ENCODE peak calls at places on chromosomes 13 and 19, in four cellular contexts. U is right atrium auricular region, Q is lung, G is ascending aorta. W is an unnamed sample.

GRCh38 chr19:2194513-2195078 is 30.9 kb downstream of the DOT1L start:
- DNase-seq in U (no peak), Q (no peak), G (no peak), W (no peak)

GRCh38 chr19:38656171-38656981 is 8.9 kb downstream of the ACTN4 start:
- DNase-seq in U (no peak), Q (no peak), G (no peak), W (no peak)

GRCh38 chr13:27528908-27529307 is 78.5 kb upstream of the MTIF3 start:
- DNase-seq in U (no peak), Q (no peak), G (no peak), W (no peak)

GRCh38 chr13:77831870-77832269 is 86.8 kb downstream of the EDNRB start:
- DNase-seq in U (no peak), Q (no peak), G (no peak), W (no peak)

GRCh38 chr19:39557791-39558622 is 18.0 kb upstream of the EID2 start:
- DNase-seq in U (no peak), Q (no peak), G (no peak), W (no peak)

GRCh38 chr13:78160793-78161192 is 242.2 kb upstream of the EDNRB start:
- DNase-seq in U (no peak), Q (no peak), G (no peak), W (no peak)

GRCh38 chr13:104975272-104975671 is 1560.2 kb downstream of the EFNB2 start:
- DNase-seq in U (no peak), Q (no peak), G (no peak), W (no peak)

GRCh38 chr13:38228322-38228721 is 121.3 kb upstream of the UFM1 start:
- DNase-seq in U (no peak), Q (no peak), G (no peak), W (no peak)

GRCh38 chr19:36807029-36807428 is 31.2 kb downstream of the ZNF790 start:
- DNase-seq in U (no peak), Q (no peak), G (no peak), W (no peak)

GRCh38 chr13:20231839-20232555 is at the start of gene GJB6:
- DNase-seq in U (no peak), Q (no peak), G (no peak), W (no peak)

GRCh38 chr19:48539503-48540096 is 12.4 kb upstream of the SULT2B1 start:
- DNase-seq in U (no peak), Q (peak; percentile 43), G (no peak), W (peak; percentile 16)

GRCh38 chr13:27487776-27488175 is 37.4 kb upstream of the MTIF3 start:
- DNase-seq in U (no peak), Q (no peak), G (no peak), W (no peak)

GRCh38 chr13:71217827-71218226 is 649.2 kb downstream of the DACH1 start:
- DNase-seq in U (no peak), Q (no peak), G (no peak), W (no peak)

GRCh38 chr13:94968040-94968756 is 255.9 kb upstream of the SOX21 start:
- DNase-seq in U (no peak), Q (no peak), G (no peak), W (no peak)

GRCh38 chr19:2922987-2923386 is 21.8 kb downstream of the ZNF77 start:
- DNase-seq in U (no peak), Q (no peak), G (no peak), W (no peak)

GRCh38 chr19:38317104-38317612 is 1.4 kb upstream of the YIF1B start:
- DNase-seq in U (no peak), Q (no peak), G (no peak), W (no peak)

GRCh38 chr13:85812282-85812681 is 13.1 kb upstream of the SLITRK6 start:
- DNase-seq in U (no peak), Q (no peak), G (no peak), W (no peak)

GRCh38 chr19:639251-640155 is at the start of gene FGF22:
- DNase-seq in U (peak; percentile 93), Q (peak; percentile 91), G (peak; percentile 72), W (peak; percentile 93)
- H3K4me1 ChIP-seq in U (no peaks in the 10 kb centered on the region), Q (no peaks in the 10 kb centered on the region), G (peaks cover 6% of the 10 kb centered on the region), W (peaks cover 8% of the 10 kb centered on the region)

DNA sequence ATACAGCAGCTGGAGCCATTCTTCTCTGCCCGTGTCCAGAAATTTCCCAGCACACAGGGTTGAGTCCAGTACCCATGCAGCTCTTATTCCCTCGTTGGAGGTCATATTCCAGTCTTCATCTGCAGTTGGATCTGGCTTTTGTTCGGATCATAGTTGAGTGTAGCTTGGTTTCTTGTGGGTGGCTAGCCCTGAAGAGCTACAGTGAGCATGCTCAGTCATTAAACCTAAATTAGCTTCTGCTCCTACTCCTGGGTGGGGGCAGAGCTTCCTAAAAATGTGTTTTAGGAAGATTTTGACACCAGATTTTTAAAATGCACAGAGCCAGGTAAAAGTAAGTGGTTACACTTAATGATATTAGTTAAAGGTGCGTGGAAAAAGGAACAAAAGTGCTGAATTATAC is 64.4 kb downstream of the DGKH start:
- DNase-seq in U (no peak), Q (no peak), G (no peak), W (no peak)
- H3K4me1 ChIP-seq in U (no peaks in the 10 kb centered on the region), Q (peaks cover 10% of the 10 kb centered on the region), G (no peaks in the 10 kb centered on the region), W (peaks cover 20% of the 10 kb centered on the region)

GRCh38 chr13:48505597-48506091 is 27.2 kb downstream of the RCBTB2 start:
- DNase-seq in U (no peak), Q (no peak), G (peak; percentile 49), W (peak; percentile 70)
- H3K4me1 ChIP-seq in U (no peaks in the 10 kb centered on the region), Q (peaks cover 7% of the 10 kb centered on the region), G (no peaks in the 10 kb centered on the region), W (peaks cover 10% of the 10 kb centered on the region)

GRCh38 chr19:45507864-45508680 is 793 bp downstream of the VASP start:
- DNase-seq in U (no peak), Q (no peak), G (no peak), W (peak; percentile 50)

GRCh38 chr19:45511074-45511473 is 3.8 kb downstream of the VASP start:
- DNase-seq in U (no peak), Q (no peak), G (no peak), W (no peak)

GRCh38 chr19:45508931-45509691 is 1.8 kb downstream of the VASP start:
- DNase-seq in U (peak; percentile 84), Q (peak; percentile 79), G (peak; percentile 53), W (peak; percentile 86)

GRCh38 chr19:45508681-45508930 is 1.3 kb downstream of the VASP start:
- DNase-seq in U (no peak), Q (no peak), G (no peak), W (no peak)

DNA sequence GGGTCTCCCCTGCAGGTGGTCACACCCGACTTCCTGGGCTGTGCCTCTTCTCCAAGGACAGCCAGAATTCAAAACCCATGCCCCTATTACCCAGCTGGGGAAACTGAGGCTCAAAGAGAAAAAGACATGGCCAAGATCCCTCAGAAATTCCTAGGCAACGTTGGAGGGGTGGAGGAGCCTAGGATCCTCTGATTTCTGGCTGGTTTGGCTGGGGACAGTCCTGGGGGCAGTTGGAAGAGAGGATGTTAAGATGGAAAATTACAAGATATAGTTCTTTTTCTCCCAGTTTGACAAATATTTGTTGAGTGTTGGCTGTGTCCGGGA is 2.4 kb downstream of the VASP start:
- DNase-seq in U (no peak), Q (no peak), G (no peak), W (no peak)
- H3K4me1 ChIP-seq in U (no peaks in the 10 kb centered on the region), Q (peaks cover 11% of the 10 kb centered on the region), G (peaks cover 2% of the 10 kb centered on the region), W (peaks cover 32% of the 10 kb centered on the region)

GRCh38 chr13:59607780-59608233 is 555.9 kb downstream of the DIAPH3 start:
- DNase-seq in U (no peak), Q (no peak), G (no peak), W (no peak)
- H3K4me1 ChIP-seq in U (no peaks in the 10 kb centered on the region), Q (no peaks in the 10 kb centered on the region), G (no peaks in the 10 kb centered on the region), W (no peaks in the 10 kb centered on the region)